ENCODE peak calls at places on chromosomes 6 and 20, in four cellular contexts. Z, O, W and Q are unnamed samples.
A peak's percentile ranks its signal among the peaks of the same experiment; 100 is the strongest.

GRCh38 chr20:5065489-5066383 is 54.0 kb downstream of the PCNA start:
- DNase-seq in O (peak; percentile 61), W (no peak), Z (no peak), Q (peak; percentile 63)

GRCh38 chr20:51195419-51195901 is 172.6 kb upstream of the KCNG1 start:
- DNase-seq in W (no peak), Z (no peak), O (no peak), Q (no peak)

GRCh38 chr6:14981960-14982359 is 263.9 kb upstream of the JARID2 start:
- DNase-seq in Z (no peak), O (no peak), W (no peak), Q (no peak)

GRCh38 chr20:52983726-52984450 is 11.7 kb downstream of the TSHZ2 start:
- DNase-seq in W (no peak), O (no peak), Z (no peak), Q (no peak)

GRCh38 chr6:22596011-22596410 is 26.6 kb downstream of the HDGFL1 start:
- DNase-seq in O (no peak), Z (no peak), W (no peak), Q (no peak)

GRCh38 chr20:60365063-60365640 is 406.9 kb downstream of the CDH26 start:
- DNase-seq in Z (no peak), W (no peak), O (no peak), Q (no peak)

GRCh38 chr6:126657556-126658129 is 317.7 kb downstream of the CENPW start:
- DNase-seq in O (no peak), Z (no peak), W (no peak), Q (no peak)

GRCh38 chr6:77707603-77708002 is 54.8 kb downstream of the MEI4 start:
- DNase-seq in O (no peak), W (no peak), Z (no peak), Q (no peak)

GRCh38 chr6:135750081-135750480 is 101.4 kb upstream of the PDE7B start:
- DNase-seq in O (no peak), W (no peak), Z (no peak), Q (no peak)

GRCh38 chr6:41649596-41649995 is 11.3 kb downstream of the MDFI start:
- DNase-seq in W (no peak), Z (no peak), O (no peak), Q (peak; percentile 46)

GRCh38 chr6:149964243-149965190 is 774 bp downstream of the ULBP1 start:
- DNase-seq in Z (no peak), W (peak; percentile 37), O (no peak), Q (no peak)

GRCh38 chr6:156175971-156176421 is 601.2 kb upstream of the ARID1B start:
- DNase-seq in W (no peak), O (peak; percentile 25), Z (no peak), Q (no peak)

GRCh38 chr20:25058797-25059486 is 1.0 kb upstream of the ACSS1 start:
- DNase-seq in Z (no peak), W (no peak), O (no peak), Q (peak; percentile 66)

GRCh38 chr6:149727793-149728498 is 10.0 kb upstream of the LATS1 start:
- DNase-seq in O (no peak), Z (no peak), W (no peak), Q (no peak)

GRCh38 chr6:139519571-139520031 is 145.2 kb upstream of the CITED2 start:
- DNase-seq in W (no peak), O (no peak), Z (no peak), Q (no peak)

GRCh38 chr6:169959129-169960002 is 207.9 kb downstream of the ERMARD start:
- DNase-seq in O (peak; percentile 38), W (peak; percentile 69), Z (peak; percentile 50), Q (peak; percentile 61)

GRCh38 chr6:166221040-166221439 is 53.4 kb upstream of the TBXT start:
- DNase-seq in Z (no peak), O (no peak), W (peak; percentile 48), Q (no peak)

GRCh38 chr6:133544419-133544818 is 303.3 kb downstream of the EYA4 start:
- DNase-seq in W (no peak), O (no peak), Z (no peak), Q (no peak)

GRCh38 chr6:24936641-24937317 is 1.0 kb upstream of the RIPOR2 start:
- DNase-seq in W (peak; percentile 51), O (no peak), Z (peak; percentile 53), Q (no peak)

GRCh38 chr6:148085651-148086321 is 256.9 kb upstream of the SASH1 start:
- DNase-seq in O (no peak), W (no peak), Z (no peak), Q (no peak)

GRCh38 chr20:46800405-46800804 is 91.0 kb downstream of the SLC2A10 start:
- DNase-seq in O (no peak), W (no peak), Z (no peak), Q (no peak)

GRCh38 chr20:43003318-43003928 is 186.3 kb downstream of the PTPRT start:
- DNase-seq in O (no peak), Z (no peak), W (no peak), Q (no peak)

GRCh38 chr6:11164717-11165646 is 53.5 kb upstream of the ERVFRD-1 start:
- DNase-seq in W (no peak), Z (no peak), O (no peak), Q (no peak)

GRCh38 chr6:43926644-43927524 is 156.9 kb downstream of the VEGFA start:
- DNase-seq in Z (no peak), O (peak; percentile 73), W (peak; percentile 36), Q (no peak)

GRCh38 chr6:38035478-38035877 is 216.0 kb downstream of the ZFAND3 start:
- DNase-seq in O (no peak), W (no peak), Z (no peak), Q (no peak)

GRCh38 chr20:31678389-31679356 is 41.0 kb downstream of the COX4I2 start:
- DNase-seq in W (no peak), O (no peak), Z (no peak), Q (no peak)

GRCh38 chr6:125794342-125795137 is 3.8 kb downstream of the NCOA7 start:
- DNase-seq in O (no peak), Z (no peak), W (no peak), Q (no peak)